ENCODE peak calls at places on chromosomes 13 and 19, in four cellular contexts. R, F, Z and D are unnamed samples.

GRCh38 chr13:49602005-49602404 is 16.6 kb upstream of the RCBTB1 start:
- DNase-seq in R (no peak), F (peak; percentile 76), Z (no peak), D (no peak)

GRCh38 chr13:46728777-46729176 is 68.2 kb downstream of the ESD start:
- DNase-seq in R (peak; percentile 42), F (peak; percentile 32), Z (no peak), D (peak; percentile 25)

GRCh38 chr19:31232220-31232619 is 117.0 kb downstream of the TSHZ3 start:
- DNase-seq in R (peak; percentile 21), F (no peak), Z (peak; percentile 19), D (no peak)

GRCh38 chr19:18203408-18203862 is 407 bp downstream of the RAB3A start:
- DNase-seq in R (no peak), F (peak; percentile 30), Z (no peak), D (no peak)

GRCh38 chr13:38755792-38756191 is 68.9 kb downstream of the FREM2 start:
- DNase-seq in R (no peak), F (no peak), Z (no peak), D (no peak)

GRCh38 chr13:51158923-51159322 is 47.8 kb upstream of the C13orf42 start:
- DNase-seq in R (peak; percentile 24), F (no peak), Z (no peak), D (peak; percentile 11)

GRCh38 chr13:74187564-74187963 is 53.4 kb upstream of the KLF12 start:
- DNase-seq in R (peak; percentile 33), F (peak; percentile 89), Z (no peak), D (peak; percentile 66)

GRCh38 chr19:15759962-15760565 is 22.3 kb downstream of the OR10H3 start:
- DNase-seq in R (no peak), F (peak; percentile 11), Z (no peak), D (no peak)

GRCh38 chr13:85755123-85755522 is 44.1 kb downstream of the SLITRK6 start:
- DNase-seq in R (no peak), F (no peak), Z (no peak), D (no peak)

GRCh38 chr19:12791345-12792047 is at the start of gene JUNB:
- DNase-seq in R (peak; percentile 98), F (peak; percentile 99), Z (peak; percentile 93), D (peak; percentile 98)
- TF ChIP-seq CTCF in R (peak; percentile 10), F (no peak), Z (peak; percentile 9), D (no peak)

GRCh38 chr19:6047256-6047655 is 63.0 kb downstream of the RFX2 start:
- DNase-seq in R (no peak), F (no peak), Z (no peak), D (no peak)

GRCh38 chr19:6048348-6048747 is 62.0 kb downstream of the RFX2 start:
- DNase-seq in R (no peak), F (no peak), Z (no peak), D (no peak)

GRCh38 chr19:6045108-6045507 is 65.2 kb downstream of the RFX2 start:
- DNase-seq in R (no peak), F (no peak), Z (no peak), D (no peak)

GRCh38 chr19:6048808-6049405 is 61.4 kb downstream of the RFX2 start:
- DNase-seq in R (peak; percentile 79), F (peak; percentile 93), Z (no peak), D (peak; percentile 89)

GRCh38 chr19:6047741-6048231 is 62.5 kb downstream of the RFX2 start:
- DNase-seq in R (peak; percentile 51), F (peak; percentile 80), Z (no peak), D (peak; percentile 55)
- TF ChIP-seq CTCF in R (peak; percentile 70), F (peak; percentile 100), Z (peak; percentile 94), D (peak; percentile 70)

GRCh38 chr19:35095667-35096368 is 19.8 kb upstream of the FXYD3 start:
- DNase-seq in R (no peak), F (no peak), Z (no peak), D (peak; percentile 74)
- TF ChIP-seq CTCF in R (no peak), F (no peak), Z (no peak), D (no peak)

GRCh38 chr19:54216869-54217268 is 5.9 kb downstream of the LILRB3 start:
- DNase-seq in R (no peak), F (no peak), Z (no peak), D (no peak)

GRCh38 chr19:54218960-54219661 is 3.7 kb downstream of the LILRB3 start:
- DNase-seq in R (no peak), F (no peak), Z (no peak), D (no peak)

DNA sequence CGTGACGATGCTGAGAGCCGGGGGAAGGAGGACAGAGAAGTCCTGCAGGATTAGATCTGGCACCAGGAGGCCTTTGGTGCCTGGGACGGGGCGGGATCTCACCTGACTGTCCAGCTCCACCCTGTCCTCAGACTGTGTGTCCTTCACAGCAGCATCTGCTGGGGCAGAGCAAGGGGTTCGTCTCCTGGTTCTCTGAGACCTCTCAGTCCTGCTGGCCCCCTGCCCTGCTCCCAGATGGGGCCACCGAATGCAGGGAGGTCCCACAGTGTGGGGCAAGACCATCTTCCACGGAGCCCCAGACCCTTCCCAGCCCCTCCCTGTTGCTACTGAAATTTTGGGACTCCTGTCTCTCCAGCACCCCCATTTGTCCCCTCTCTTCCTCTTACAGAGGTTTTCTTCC is 4.5 kb downstream of the LILRB3 start:
- DNase-seq in R (no peak), F (no peak), Z (no peak), D (no peak)
- TF ChIP-seq CTCF in R (no peak), F (no peak), Z (no peak), D (no peak)

GRCh38 chr19:43762814-43763213 is 8.1 kb upstream of the SMG9 start:
- DNase-seq in R (no peak), F (no peak), Z (no peak), D (no peak)
- TF ChIP-seq CTCF in R (no peak), F (no peak), Z (no peak), D (no peak)

GRCh38 chr19:43700368-43701015 is 15.4 kb upstream of the IRGC start:
- DNase-seq in R (peak; percentile 76), F (peak; percentile 70), Z (peak; percentile 66), D (peak; percentile 85)

GRCh38 chr19:43707158-43707712 is 8.6 kb upstream of the IRGC start:
- DNase-seq in R (no peak), F (no peak), Z (no peak), D (no peak)

GRCh38 chr19:43704002-43704705 is 11.7 kb upstream of the IRGC start:
- DNase-seq in R (no peak), F (peak; percentile 27), Z (no peak), D (no peak)

GRCh38 chr19:43708716-43709115 is 7.2 kb upstream of the IRGC start:
- DNase-seq in R (no peak), F (no peak), Z (no peak), D (no peak)

GRCh38 chr19:43705729-43706128 is 10.1 kb upstream of the IRGC start:
- DNase-seq in R (no peak), F (no peak), Z (no peak), D (no peak)
- TF ChIP-seq CTCF in R (no peak), F (no peak), Z (no peak), D (no peak)